ENCODE peak calls at places on chromosomes 12 and 14, in eight cellular contexts. X is breast epithelium, E is tibial artery, A is astrocyte of the cerebellum, Y is ovary, R is AG10803, V is uterus, U is BE2C. H is an unnamed sample.

GRCh38 chr12:91053951-91054715 is 3.7 kb downstream of the KERA start:
- DNase-seq in X (peak; percentile 19), E (no peak), A (peak; percentile 91), Y (peak; percentile 77), R (peak; percentile 94), V (peak; percentile 24), U (no peak), H (no peak)

GRCh38 chr12:14975451-14975850 is 2.6 kb downstream of the PDE6H start:
- DNase-seq in X (no peak), E (no peak), A (no peak), Y (no peak), R (no peak), V (no peak), U (no peak), H (no peak)

GRCh38 chr12:75542942-75543341 is 31.5 kb upstream of the KRR1 start:
- DNase-seq in X (no peak), E (no peak), A (no peak), Y (no peak), R (no peak), V (no peak), U (no peak), H (no peak)

GRCh38 chr12:118103231-118103600 is 595 bp downstream of the VSIG10 start:
- DNase-seq in X (no peak), E (no peak), A (no peak), Y (no peak), R (peak; percentile 5), V (no peak), U (no peak), H (no peak)

GRCh38 chr12:6067152-6067916 is 57.1 kb downstream of the VWF start:
- DNase-seq in X (no peak), E (peak; percentile 47), A (no peak), Y (peak; percentile 28), R (no peak), V (peak; percentile 37), U (peak; percentile 55), H (no peak)

GRCh38 chr12:64090047-64090446 is 132.0 kb downstream of the KICS2 start:
- DNase-seq in X (no peak), E (no peak), A (no peak), Y (no peak), R (no peak), V (no peak), U (no peak), H (no peak)

GRCh38 chr12:112590281-112590680 is 171.5 kb downstream of the PTPN11 start:
- DNase-seq in X (no peak), E (no peak), A (no peak), Y (no peak), R (no peak), V (no peak), U (no peak), H (no peak)

GRCh38 chr12:58877243-58877743 is 43.0 kb downstream of the LRIG3 start:
- DNase-seq in X (no peak), E (no peak), A (peak; percentile 98), Y (no peak), R (peak; percentile 86), V (no peak), U (no peak), H (peak; percentile 22)

GRCh38 chr12:80709811-80710726 is 2.6 kb downstream of the MYF6 start:
- DNase-seq in X (no peak), E (no peak), A (no peak), Y (no peak), R (no peak), V (no peak), U (no peak), H (no peak)

GRCh38 chr14:99647407-99647806 is 2.5 kb downstream of the HHIPL1 start:
- DNase-seq in X (no peak), E (no peak), A (no peak), Y (no peak), R (no peak), V (no peak), U (no peak), H (no peak)

GRCh38 chr14:98711453-98711852 is 560.5 kb downstream of the BCL11B start:
- DNase-seq in X (no peak), E (no peak), A (no peak), Y (no peak), R (no peak), V (no peak), U (no peak), H (no peak)

GRCh38 chr12:4483885-4484823 is 38.5 kb upstream of the FGF6 start:
- DNase-seq in X (no peak), E (no peak), A (no peak), Y (no peak), R (no peak), V (no peak), U (no peak), H (no peak)

GRCh38 chr12:53498235-53498630 is 1.0 kb downstream of the MAP3K12 start:
- DNase-seq in X (no peak), E (no peak), A (no peak), Y (no peak), R (no peak), V (no peak), U (no peak), H (no peak)

DNA sequence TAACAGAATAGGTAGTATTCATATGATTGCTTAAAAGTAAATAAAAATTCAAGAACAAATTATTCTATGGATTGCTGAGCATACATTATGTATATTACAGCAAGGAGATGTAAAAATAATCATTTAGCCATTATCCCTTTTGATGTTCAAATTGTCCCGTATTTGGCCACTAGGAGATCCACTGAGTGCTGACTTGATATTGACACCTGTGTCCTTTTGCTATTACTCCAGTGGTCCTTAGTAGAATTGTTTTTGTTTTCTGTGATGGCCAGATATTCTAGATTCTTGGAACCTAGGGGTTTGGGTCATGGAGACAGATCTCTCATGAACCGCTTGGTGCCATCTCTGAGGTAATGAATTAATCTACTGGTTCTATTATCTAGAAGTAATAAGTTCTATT is 16.8 kb downstream of the ERO1A start:
- DNase-seq in X (no peak), E (no peak), A (no peak), Y (no peak), R (no peak), V (no peak), U (no peak), H (no peak)
- TF ChIP-seq CTCF in X (no peak), E (no peak), A (peak; percentile 46), Y (no peak), R (no peak), V (no peak), U (peak; percentile 60), H (peak; percentile 46)

GRCh38 chr14:67879026-67879425 is 59.4 kb downstream of the RAD51B start:
- DNase-seq in X (no peak), E (no peak), A (no peak), Y (no peak), R (no peak), V (no peak), U (no peak), H (no peak)
- H3K4me3 ChIP-seq in X (no peak overlapping the region), E (no peak overlapping the region), A (no peak overlapping the region), Y (no peak overlapping the region), R (no peak overlapping the region), V (no peak overlapping the region), U (no peak overlapping the region), H (no peak overlapping the region)

GRCh38 chr12:120238839-120239445 is 26.6 kb downstream of the PXN start:
- DNase-seq in X (no peak), E (no peak), A (no peak), Y (no peak), R (no peak), V (no peak), U (no peak), H (no peak)

GRCh38 chr12:120234643-120235368 is 30.7 kb downstream of the PXN start:
- DNase-seq in X (peak; percentile 88), E (peak; percentile 93), A (peak; percentile 79), Y (peak; percentile 54), R (peak; percentile 98), V (peak; percentile 87), U (peak; percentile 45), H (peak; percentile 88)

GRCh38 chr12:120236124-120236398 is 29.5 kb downstream of the PXN start:
- DNase-seq in X (no peak), E (no peak), A (no peak), Y (no peak), R (no peak), V (no peak), U (no peak), H (no peak)

GRCh38 chr12:120238224-120238616 is 27.3 kb downstream of the PXN start:
- DNase-seq in X (no peak), E (no peak), A (no peak), Y (no peak), R (no peak), V (no peak), U (no peak), H (no peak)

GRCh38 chr12:120235369-120236123 is 30.0 kb downstream of the PXN start:
- DNase-seq in X (no peak), E (no peak), A (no peak), Y (no peak), R (no peak), V (no peak), U (no peak), H (no peak)
- TF ChIP-seq CTCF in X (no peak), E (no peak), A (peak; percentile 60), Y (no peak), R (peak; percentile 44), V (no peak), U (peak; percentile 56), H (peak; percentile 42)

GRCh38 chr14:21258889-21259787 is 10.1 kb downstream of the HNRNPC start:
- DNase-seq in X (no peak), E (no peak), A (no peak), Y (no peak), R (no peak), V (no peak), U (no peak), H (no peak)

GRCh38 chr14:21261824-21262223 is 7.4 kb downstream of the HNRNPC start:
- DNase-seq in X (no peak), E (no peak), A (no peak), Y (no peak), R (no peak), V (no peak), U (no peak), H (no peak)

GRCh38 chr14:21264025-21264801 is 5.0 kb downstream of the HNRNPC start:
- DNase-seq in X (no peak), E (no peak), A (peak; percentile 76), Y (no peak), R (peak; percentile 77), V (no peak), U (no peak), H (peak; percentile 64)

GRCh38 chr14:21263284-21264024 is 5.8 kb downstream of the HNRNPC start:
- DNase-seq in X (no peak), E (no peak), A (no peak), Y (no peak), R (peak; percentile 51), V (no peak), U (no peak), H (no peak)

GRCh38 chr14:21262410-21262809 is 6.8 kb downstream of the HNRNPC start:
- DNase-seq in X (no peak), E (no peak), A (no peak), Y (no peak), R (no peak), V (no peak), U (no peak), H (no peak)
- H3K4me3 ChIP-seq in X (peak overlapping the region; percentile 21), E (no peak overlapping the region), A (no peak overlapping the region), Y (no peak overlapping the region), R (no peak overlapping the region), V (no peak overlapping the region), U (no peak overlapping the region), H (no peak overlapping the region)

H was measured in epithelial cell of proximal tubule.